ENCODE peak calls at places on chromosomes 16 and 17, in four cellular contexts. Y, Z, V and N are unnamed samples. For H3K9me3 and H3K4me1, the result is how much of the 10 kb centered on the place peaks cover.

GRCh38 chr17:50037321-50038107 is 18.4 kb upstream of the ITGA3 start:
- DNase-seq in Z (peak), V (no peak), Y (no peak), N (no peak)

GRCh38 chr17:30113213-30113612 is 3.4 kb upstream of the NSRP1 start:
- DNase-seq in V (peak), Y (no peak), Z (no peak), N (no peak)

GRCh38 chr16:27977966-27978365 is 85.5 kb downstream of the GSG1L start:
- DNase-seq in Z (no peak), Y (no peak), V (no peak), N (no peak)

GRCh38 chr17:29642171-29642611 is 19.5 kb upstream of the CORO6 start:
- DNase-seq in Z (no peak), Y (no peak), V (no peak), N (no peak)

GRCh38 chr16:50534091-50534490 is 14.1 kb upstream of the NKD1 start:
- DNase-seq in Y (no peak), Z (no peak), V (no peak), N (no peak)

GRCh38 chr17:72863511-72864175 is 228.8 kb downstream of the SLC39A11 start:
- DNase-seq in Z (no peak), Y (no peak), V (no peak), N (no peak)

GRCh38 chr16:75272097-75272548 is 20.7 kb upstream of the BCAR1 start:
- DNase-seq in V (no peak), Z (no peak), Y (peak), N (no peak)

GRCh38 chr17:14325618-14326167 is 24.8 kb downstream of the HS3ST3B1 start:
- DNase-seq in V (no peak), Z (no peak), Y (no peak), N (no peak)

GRCh38 chr17:78147315-78147998 is 1.3 kb downstream of the C17orf99 start:
- DNase-seq in Z (peak), Y (no peak), V (no peak), N (no peak)

GRCh38 chr16:68116256-68116853 is 31.2 kb downstream of the NFATC3 start:
- DNase-seq in V (peak), Y (no peak), Z (no peak), N (no peak)

GRCh38 chr16:68115851-68116250 is 30.7 kb downstream of the NFATC3 start:
- DNase-seq in Y (no peak), Z (no peak), V (no peak), N (no peak)

GRCh38 chr16:68113765-68114240 is 28.6 kb downstream of the NFATC3 start:
- DNase-seq in Y (no peak), V (no peak), Z (no peak), N (no peak)

GRCh38 chr16:68113059-68113757 is 28.0 kb downstream of the NFATC3 start:
- DNase-seq in Y (no peak), V (no peak), Z (no peak), N (no peak)

DNA sequence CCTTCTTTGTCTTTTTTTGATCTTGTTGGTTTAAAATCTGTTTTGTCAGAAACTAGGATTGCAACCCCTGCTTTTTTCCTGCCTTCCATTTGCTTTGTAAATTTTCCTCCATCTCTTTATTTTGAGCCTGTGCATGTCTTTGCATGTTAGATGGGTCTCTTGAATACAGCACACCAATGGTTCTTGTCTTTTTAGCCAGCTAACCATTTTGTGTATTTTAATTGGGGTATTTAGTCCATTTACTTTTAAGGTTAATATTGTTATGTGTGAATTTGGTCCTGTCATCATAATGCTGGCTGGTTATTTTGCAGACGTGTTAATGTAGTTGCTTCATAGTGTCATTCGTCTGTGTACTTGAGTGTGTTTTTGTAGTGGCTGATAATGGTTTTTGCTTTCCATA is 26.2 kb downstream of the NFATC3 start:
- DNase-seq in Z (no peak), Y (no peak), V (no peak), N (no peak)
- H3K9me3 ChIP-seq in Z (under half), Y (under half), V (under half), N (under half)

GRCh38 chr16:66226762-66227161 is 139.7 kb upstream of the CDH5 start:
- DNase-seq in Y (no peak), V (no peak), Z (no peak), N (no peak)
- H3K4me1 ChIP-seq in Y (under half), V (under half), Z (under half), N (under half)

DNA sequence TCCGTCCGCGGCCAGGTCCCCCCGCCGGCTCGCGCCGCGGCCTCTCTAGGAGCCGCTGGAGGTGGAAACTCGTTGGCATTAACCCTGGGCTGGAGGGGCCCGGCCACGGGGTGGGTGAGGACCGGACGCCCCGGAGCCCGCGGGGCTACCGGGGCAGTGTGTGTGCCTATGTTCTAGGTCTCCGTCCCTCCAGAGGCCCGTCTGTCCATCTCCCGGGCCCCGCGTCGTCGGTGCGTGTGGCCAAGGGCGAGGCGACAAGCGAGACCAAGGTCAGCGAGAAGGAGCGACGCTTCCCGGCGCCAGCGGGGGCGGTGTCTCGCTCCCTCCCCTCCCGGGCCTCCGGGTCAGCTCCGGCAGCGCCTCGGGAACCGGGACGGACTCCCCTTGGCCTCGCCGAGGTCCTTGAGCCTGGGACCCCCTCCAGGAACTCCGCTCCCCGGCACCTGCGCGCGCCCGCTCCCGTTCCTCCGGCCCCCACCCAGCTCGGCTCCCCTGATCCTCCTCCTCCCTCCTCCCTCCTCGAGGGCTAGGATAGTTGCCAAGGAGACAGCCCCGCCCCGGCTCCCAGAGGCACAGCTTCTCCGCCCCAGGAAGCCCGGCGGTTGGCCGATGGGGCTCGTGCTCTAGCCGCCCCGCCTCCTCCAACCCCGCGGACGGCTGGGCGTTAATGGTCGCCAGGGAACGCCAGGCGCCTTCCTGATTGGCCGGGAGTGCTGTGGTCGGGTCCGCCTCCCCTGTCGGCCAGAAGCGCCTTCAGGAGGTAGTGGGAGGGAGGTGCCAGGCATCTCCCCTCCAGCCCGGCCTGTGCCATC is 663 bp upstream of the ZNF768 start:
- DNase-seq in V (peak), Z (peak), Y (peak), N (peak)
- TF ChIP-seq CTCF in V (peak), Z (peak), Y (peak), N (no peak)

DNA sequence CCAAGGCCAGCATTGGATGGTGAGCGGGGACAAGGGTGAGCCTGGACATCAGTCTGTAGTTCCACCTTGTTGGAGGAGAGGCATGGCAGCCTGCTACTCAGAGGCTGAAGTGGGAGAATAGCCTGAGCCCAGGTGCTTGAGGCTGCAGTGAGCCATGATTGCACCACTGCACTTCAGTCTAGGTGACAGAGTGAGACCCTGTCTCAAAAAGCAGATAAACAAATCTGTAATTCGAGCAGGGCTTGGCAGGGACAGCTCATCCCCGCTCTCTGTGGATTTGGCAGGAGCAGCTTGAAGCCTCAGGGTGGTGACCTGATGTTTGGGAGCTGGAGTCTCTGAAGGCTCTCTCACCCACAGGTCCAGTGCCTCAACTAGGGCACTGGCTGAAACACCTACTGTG is 38.6 kb upstream of the ZCCHC14 start:
- DNase-seq in Y (no peak), V (no peak), Z (no peak), N (no peak)
- H3K9me3 ChIP-seq in Y (under half), V (under half), Z (under half), N (under half)

GRCh38 chr16:72958522-72959076 is 89.3 kb downstream of the ZFHX3 start:
- DNase-seq in Y (no peak), Z (no peak), V (no peak), N (no peak)

GRCh38 chr16:72960101-72960500 is 87.8 kb downstream of the ZFHX3 start:
- DNase-seq in Z (no peak), Y (no peak), V (no peak), N (no peak)

GRCh38 chr16:72957303-72958277 is 90.3 kb downstream of the ZFHX3 start:
- DNase-seq in Y (no peak), Z (no peak), V (no peak), N (no peak)

GRCh38 chr16:72961115-72961832 is 86.7 kb downstream of the ZFHX3 start:
- DNase-seq in Y (no peak), Z (no peak), V (peak), N (no peak)

GRCh38 chr16:72959301-72959996 is 88.5 kb downstream of the ZFHX3 start:
- DNase-seq in V (no peak), Z (no peak), Y (no peak), N (no peak)
- H3K4me1 ChIP-seq in V (under half), Z (under half), Y (under half), N (under half)

GRCh38 chr17:45108595-45109521 is 23.5 kb downstream of the PLCD3 start:
- DNase-seq in Y (no peak), Z (no peak), V (no peak), N (no peak)
- TF ChIP-seq CTCF in Y (no peak), Z (no peak), V (no peak), N (no peak)

GRCh38 chr17:12128946-12129345 is 108.3 kb downstream of the MAP2K4 start:
- DNase-seq in Y (no peak), Z (no peak), V (no peak), N (no peak)
- H3K9me3 ChIP-seq in Y (under half), Z (under half), V (under half), N (under half)

GRCh38 chr17:5011928-5012327 is 14.2 kb downstream of the KIF1C start:
- DNase-seq in Y (no peak), Z (no peak), V (no peak), N (no peak)
- H3K4me1 ChIP-seq in Y (under half), Z (under half), V (under half), N (under half)

DNA sequence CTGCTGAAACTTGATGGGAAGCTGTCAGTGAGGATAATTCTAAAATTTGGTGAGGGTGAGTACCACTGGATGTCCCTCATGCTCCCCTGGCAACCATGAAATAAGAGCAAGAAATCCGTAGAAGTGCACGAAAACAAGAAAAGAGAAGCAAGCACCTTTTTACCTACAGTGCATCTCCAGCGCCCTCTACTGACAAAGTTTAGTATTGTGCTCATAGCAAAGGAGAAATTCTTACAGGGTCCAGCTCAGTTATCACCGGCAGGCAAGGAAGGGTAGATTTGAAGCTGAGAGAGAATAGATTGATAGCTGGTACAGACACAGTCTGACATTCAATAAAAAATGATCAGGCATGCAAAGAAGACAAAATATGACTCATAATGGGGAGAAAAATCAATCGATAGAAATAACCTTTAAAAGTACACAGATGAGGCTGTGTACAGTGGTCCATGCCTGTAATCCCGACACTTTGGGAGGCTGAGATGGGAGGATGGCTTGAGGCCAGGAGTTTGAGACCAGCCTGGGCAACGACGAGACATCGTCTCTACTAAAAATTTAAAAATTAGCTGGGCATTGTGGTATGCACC is 28.3 kb upstream of the TEX2 start:
- DNase-seq in V (peak), Y (no peak), Z (no peak), N (no peak)
- TF ChIP-seq CTCF in V (peak), Y (peak), Z (no peak), N (no peak)

GRCh38 chr16:64313726-64314125 is 808.1 kb downstream of the CDH11 start:
- DNase-seq in Y (no peak), V (no peak), Z (no peak), N (no peak)

GRCh38 chr16:64321066-64321465 is 800.8 kb downstream of the CDH11 start:
- DNase-seq in V (no peak), Z (no peak), Y (no peak), N (no peak)

GRCh38 chr16:64321881-64322280 is 800.0 kb downstream of the CDH11 start:
- DNase-seq in Y (no peak), V (no peak), Z (no peak), N (no peak)

GRCh38 chr16:64312292-64312691 is 809.6 kb downstream of the CDH11 start:
- DNase-seq in Z (no peak), Y (no peak), V (no peak), N (no peak)

DNA sequence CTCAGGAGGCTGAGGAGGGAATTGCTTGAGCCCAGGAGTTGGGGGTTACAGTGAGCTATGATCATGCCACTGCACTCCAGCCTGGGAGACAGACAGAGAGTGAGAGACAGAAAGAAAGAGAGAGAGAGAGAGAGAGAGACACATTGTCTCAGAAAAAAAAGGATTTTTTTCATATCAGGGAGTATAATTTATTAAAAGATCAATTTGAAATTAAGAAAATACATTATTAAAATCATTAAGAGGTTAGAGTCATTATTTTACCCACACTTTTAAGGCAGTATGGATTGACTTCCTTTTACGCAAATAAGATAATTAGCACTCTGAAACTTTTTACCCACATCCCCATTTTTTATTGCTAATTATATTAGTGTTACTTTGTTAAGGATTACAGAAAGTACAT is 804.3 kb downstream of the CDH11 start:
- DNase-seq in Z (no peak), V (no peak), Y (no peak), N (no peak)
- H3K9me3 ChIP-seq in Z (under half), V (under half), Y (under half), N (under half)